ENCODE peak calls at places on chromosomes 16 and 17, in four cellular contexts. T is HepG2, P is K562, M is GM12878. W is an unnamed sample.

GRCh38 chr17:34620458-34620857 is 41.1 kb downstream of the TMEM132E start:
- DNase-seq in M (no peak), T (no peak), P (no peak), W (no peak)

GRCh38 chr16:13873835-13874438 is 46.0 kb upstream of the ERCC4 start:
- DNase-seq in T (peak; percentile 60), P (peak; percentile 11), M (no peak), W (peak; percentile 36)

GRCh38 chr17:72592242-72592966 is 471.6 kb downstream of the SOX9 start:
- DNase-seq in M (no peak), P (peak; percentile 56), T (peak; percentile 78), W (peak; percentile 81)

GRCh38 chr16:89395150-89396142 is 94.9 kb downstream of the ANKRD11 start:
- DNase-seq in P (no peak), M (no peak), T (peak; percentile 97), W (no peak)

GRCh38 chr16:47599512-47599911 is 138.4 kb downstream of the PHKB start:
- DNase-seq in P (no peak), M (peak; percentile 28), T (no peak), W (no peak)

GRCh38 chr16:30472328-30472942 is at the start of gene ITGAL:
- DNase-seq in T (no peak), P (no peak), M (peak; percentile 98), W (no peak)

GRCh38 chr17:66932295-66932694 is 32.2 kb upstream of the CACNG4 start:
- DNase-seq in T (no peak), P (no peak), M (no peak), W (no peak)

GRCh38 chr17:59366040-59366757 is 34.7 kb downstream of the YPEL2 start:
- DNase-seq in M (no peak), T (peak; percentile 74), P (no peak), W (peak; percentile 78)

GRCh38 chr17:22462461-22462860 is 770.1 kb downstream of the KCNJ18 start:
- DNase-seq in M (no peak), P (no peak), T (no peak), W (no peak)

GRCh38 chr17:31580331-31581021 is 189.0 kb downstream of the RAB11FIP4 start:
- DNase-seq in P (no peak), T (no peak), M (no peak), W (no peak)

GRCh38 chr17:31583795-31584340 is 192.4 kb downstream of the RAB11FIP4 start:
- DNase-seq in P (no peak), M (no peak), T (no peak), W (no peak)

GRCh38 chr17:31581022-31581483 is 189.6 kb downstream of the RAB11FIP4 start:
- DNase-seq in P (no peak), T (no peak), M (no peak), W (no peak)

GRCh38 chr17:31581491-31581890 is 190.0 kb downstream of the RAB11FIP4 start:
- DNase-seq in M (no peak), P (no peak), T (no peak), W (no peak)

GRCh38 chr17:31582151-31582907 is 190.9 kb downstream of the RAB11FIP4 start:
- DNase-seq in T (no peak), P (no peak), M (peak; percentile 32), W (no peak)
- TF ChIP-seq NR2C2 in T (no peak), P (no peak), M (no peak), W (no peak)

GRCh38 chr17:29154516-29155234 is 25.5 kb downstream of the MYO18A start:
- DNase-seq in M (no peak), T (no peak), P (peak; percentile 15), W (no peak)
- TF ChIP-seq SP1 in M (no peak), T (no peak), P (no peak), W (no peak)

GRCh38 chr17:32536736-32537646 is 50.2 kb downstream of the CDK5R1 start:
- DNase-seq in T (no peak), P (no peak), M (no peak), W (no peak)
- TF ChIP-seq NR2C2 in T (no peak), P (no peak), M (no peak), W (no peak)

GRCh38 chr16:65061935-65062334 is 59.9 kb downstream of the CDH11 start:
- DNase-seq in T (no peak), M (no peak), P (no peak), W (no peak)
- TF ChIP-seq SP1 in T (no peak), M (no peak), P (no peak), W (no peak)

GRCh38 chr17:78993241-78993956 is 13.7 kb upstream of the LGALS3BP start:
- DNase-seq in M (no peak), T (peak; percentile 48), P (peak; percentile 68), W (peak; percentile 85)
- TF ChIP-seq NR2C2 in M (no peak), T (no peak), P (no peak), W (no peak)

GRCh38 chr16:81520560-81521135 is 76.0 kb downstream of the CMIP start:
- DNase-seq in M (no peak), T (no peak), P (no peak), W (no peak)

GRCh38 chr16:81521141-81521626 is 76.6 kb downstream of the CMIP start:
- DNase-seq in M (no peak), P (peak; percentile 67), T (no peak), W (no peak)

GRCh38 chr16:81518439-81518757 is 73.8 kb downstream of the CMIP start:
- DNase-seq in M (no peak), P (no peak), T (no peak), W (no peak)

GRCh38 chr16:81520151-81520470 is 75.5 kb downstream of the CMIP start:
- DNase-seq in M (no peak), P (no peak), T (no peak), W (no peak)

DNA sequence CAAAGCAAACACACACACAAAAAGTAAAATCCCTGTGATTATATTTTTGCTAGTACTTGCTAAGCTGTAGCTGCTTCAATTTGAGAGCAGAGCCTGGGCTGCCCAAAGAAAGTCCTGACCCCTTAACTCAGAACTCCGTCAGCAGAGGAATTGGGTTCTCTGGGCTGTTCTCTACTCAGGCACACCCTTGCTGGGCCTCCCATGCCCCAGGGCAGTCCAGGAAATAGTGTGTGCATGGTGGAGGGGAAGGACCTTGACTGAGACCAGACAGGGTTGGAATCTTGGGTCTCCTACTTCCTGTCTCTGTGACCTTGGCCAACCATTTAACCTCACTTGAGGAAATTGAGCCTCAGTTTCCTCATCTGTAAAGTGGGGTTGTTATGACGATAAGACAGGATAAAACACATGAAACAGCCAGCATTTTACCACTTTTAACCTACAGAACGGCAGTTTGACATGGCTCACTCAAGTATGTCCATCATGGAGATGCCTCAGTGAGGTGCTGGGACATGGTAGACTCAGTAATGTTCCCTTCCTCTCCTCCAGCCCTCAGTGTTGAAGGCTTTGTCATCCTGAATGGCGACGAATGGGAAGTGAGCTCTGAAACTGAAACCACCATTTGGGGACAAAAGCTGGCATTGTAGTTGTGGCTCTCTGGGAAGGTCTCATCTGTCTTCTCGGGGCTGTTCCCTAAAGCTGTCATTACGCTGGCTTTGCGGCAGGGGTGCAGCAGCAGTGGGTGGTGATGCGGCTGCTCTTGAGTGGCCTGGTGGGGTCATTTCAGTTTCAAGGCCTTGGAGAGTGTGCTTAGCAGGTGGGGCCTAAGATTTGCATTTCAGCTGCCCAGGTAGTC is 74.9 kb downstream of the CMIP start:
- DNase-seq in T (no peak), P (no peak), M (peak; percentile 49), W (no peak)
- TF ChIP-seq SP1 in T (no peak), P (no peak), M (no peak), W (no peak)

DNA sequence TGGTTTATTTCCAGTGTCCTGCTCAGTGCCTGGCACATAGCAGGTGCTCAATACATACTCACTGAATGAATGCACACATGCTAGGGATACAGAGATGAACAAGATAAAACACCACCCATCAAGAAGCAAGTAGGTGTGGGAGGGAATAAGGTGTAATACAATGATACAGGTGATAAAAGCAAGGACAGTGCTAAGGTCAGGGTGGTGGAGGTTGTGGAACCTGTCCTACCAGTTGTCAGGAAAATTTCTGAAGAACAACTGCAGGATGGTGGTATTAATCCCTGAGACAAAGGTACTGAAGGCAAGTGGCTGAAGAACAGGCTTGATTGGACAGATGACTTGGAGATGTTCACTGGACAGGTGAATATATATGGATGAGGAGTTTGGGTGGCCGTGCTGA is 1.8 kb downstream of the KNOP1 start:
- DNase-seq in P (no peak), M (no peak), T (no peak), W (no peak)
- TF ChIP-seq NR2C2 in P (no peak), M (no peak), T (no peak), W (no peak)

DNA sequence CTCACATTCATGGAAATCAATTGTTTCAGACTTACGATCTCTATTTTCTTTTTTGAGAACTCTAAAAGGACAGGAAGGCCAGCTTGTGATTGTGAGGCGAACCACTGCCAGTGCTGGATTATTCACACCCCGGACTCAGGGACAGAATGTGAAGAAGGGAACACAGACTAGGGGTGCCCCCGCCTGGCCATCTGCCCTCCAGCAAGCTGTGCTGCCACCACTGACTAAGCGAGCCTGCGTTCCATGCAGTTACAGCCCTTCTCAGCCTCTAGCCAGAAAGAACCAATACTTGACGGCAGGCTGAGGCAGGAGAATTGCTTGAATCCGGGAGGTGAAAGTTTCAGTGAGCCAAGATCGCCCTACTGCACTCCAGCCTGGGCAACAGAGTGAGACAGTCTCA is 2.8 kb downstream of the HAGH start:
- DNase-seq in P (peak; percentile 47), M (no peak), T (peak; percentile 75), W (peak; percentile 67)
- TF ChIP-seq SP1 in P (no peak), M (no peak), T (no peak), W (no peak)

GRCh38 chr17:8266648-8267479 is 17.8 kb downstream of the PFAS start:
- DNase-seq in T (no peak), M (no peak), P (no peak), W (no peak)
- TF ChIP-seq NR2C2 in T (no peak), M (no peak), P (no peak), W (no peak)

W was measured in WTC11.